ENCODE peak calls at places on chromosomes 3 and 15, in nine cellular contexts. B, X, H, J, N, G, A, U and V are unnamed samples. For H3K36me3 and H3K4me1, the result is how much of the 10 kb centered on the place peaks cover.

GRCh38 chr3:55897573-55898224 is 410.6 kb upstream of the WNT5A start:
- DNase-seq in X (peak), A (no peak), H (peak), B (no peak), G (peak), J (no peak), N (no peak), U (no peak), V (no peak)

GRCh38 chr3:152026033-152026556 is 152.7 kb downstream of the SUCNR1 start:
- DNase-seq in B (no peak), A (no peak), X (peak), U (no peak), N (no peak), H (peak), J (no peak), G (no peak), V (no peak)

GRCh38 chr3:117036259-117036799 is 326.8 kb downstream of the TUSC7 start:
- DNase-seq in H (peak), B (peak), J (peak), G (no peak), N (peak), A (no peak), X (no peak), U (no peak), V (no peak)

GRCh38 chr3:184262166-184262926 is 993 bp upstream of the CAMK2N2 start:
- DNase-seq in X (peak), H (no peak), A (no peak), N (no peak), B (no peak), J (no peak), G (no peak), U (no peak), V (no peak)

GRCh38 chr3:29976871-29977270 is 629.5 kb upstream of the TGFBR2 start:
- DNase-seq in A (no peak), J (no peak), G (no peak), N (no peak), H (no peak), X (no peak), B (no peak), U (no peak), V (no peak)

GRCh38 chr3:177150970-177151627 is 46.2 kb downstream of the TBL1XR1 start:
- DNase-seq in G (no peak), B (no peak), U (peak), X (no peak), N (no peak), A (no peak), H (peak), J (no peak), V (no peak)

GRCh38 chr3:136644200-136644599 is 108.0 kb downstream of the STAG1 start:
- DNase-seq in J (no peak), A (no peak), B (no peak), G (no peak), U (no peak), H (no peak), X (no peak), N (no peak), V (no peak)

GRCh38 chr3:41002104-41002503 is 197.2 kb upstream of the CTNNB1 start:
- DNase-seq in J (no peak), N (no peak), X (no peak), U (peak), G (no peak), B (no peak), A (no peak), H (no peak), V (no peak)

GRCh38 chr3:132605374-132605792 is 8.3 kb downstream of the ACKR4 start:
- DNase-seq in U (no peak), N (no peak), X (no peak), H (no peak), J (no peak), B (no peak), A (no peak), G (no peak), V (no peak)

GRCh38 chr3:70702132-70702531 is 389.7 kb upstream of the MDFIC2 start:
- DNase-seq in A (no peak), G (no peak), X (no peak), J (no peak), B (no peak), U (no peak), N (no peak), H (no peak), V (no peak)

GRCh38 chr15:60423540-60423939 is 25.8 kb upstream of the ANXA2 start:
- DNase-seq in X (peak), A (no peak), N (no peak), H (peak), B (no peak), G (peak), U (no peak), J (no peak), V (no peak)

GRCh38 chr15:79310612-79310984 is 314 bp upstream of the TMED3 start:
- DNase-seq in N (no peak), U (no peak), G (no peak), J (no peak), A (no peak), B (no peak), H (peak), X (no peak), V (no peak)

GRCh38 chr3:45807645-45808540 is 11.6 kb upstream of the SLC6A20 start:
- DNase-seq in A (no peak), U (no peak), G (no peak), X (no peak), H (no peak), B (no peak), N (no peak), J (no peak), V (no peak)

GRCh38 chr3:120429921-120430361 is 20.9 kb downstream of the FSTL1 start:
- DNase-seq in B (no peak), H (peak), U (no peak), J (no peak), A (no peak), G (no peak), X (no peak), N (no peak), V (no peak)

GRCh38 chr15:73891328-73891975 is 18.1 kb downstream of the TBC1D21 start:
- DNase-seq in A (no peak), B (no peak), X (no peak), G (no peak), H (no peak), J (no peak), N (no peak), U (no peak), V (no peak)

GRCh38 chr3:61445924-61446323 is 115.4 kb upstream of the PTPRG start:
- DNase-seq in J (no peak), X (no peak), A (no peak), N (no peak), B (no peak), G (no peak), H (no peak), U (no peak), V (no peak)

GRCh38 chr15:69996842-69997478 is 100.8 kb downstream of the TLE3 start:
- DNase-seq in U (no peak), G (no peak), X (peak), A (no peak), B (no peak), N (no peak), J (no peak), H (no peak), V (no peak)

GRCh38 chr3:11619946-11620652 is 23.6 kb downstream of the VGLL4 start:
- DNase-seq in G (no peak), U (no peak), N (no peak), B (no peak), X (no peak), J (no peak), A (no peak), H (no peak), V (no peak)

GRCh38 chr3:54067060-54067459 is 55.3 kb upstream of the CACNA2D3 start:
- DNase-seq in J (no peak), A (no peak), U (no peak), G (no peak), X (no peak), B (no peak), N (no peak), H (no peak), V (no peak)

GRCh38 chr3:130390079-130390478 is 44.6 kb downstream of the COL6A5 start:
- DNase-seq in N (no peak), J (no peak), B (no peak), X (no peak), A (no peak), H (no peak), G (no peak), U (no peak), V (no peak)

GRCh38 chr3:157502916-157503620 is at the start of gene VEPH1:
- DNase-seq in J (no peak), U (no peak), G (peak), B (no peak), N (no peak), H (peak), X (peak), A (no peak), V (no peak)

GRCh38 chr3:129211345-129211744 is 27.6 kb upstream of the CNBP start:
- DNase-seq in J (no peak), U (no peak), A (no peak), G (no peak), N (no peak), X (no peak), B (no peak), H (no peak), V (no peak)

GRCh38 chr3:129694228-129694627 is 87.8 kb upstream of the PLXND1 start:
- DNase-seq in X (peak), B (no peak), A (no peak), H (no peak), N (no peak), U (no peak), G (no peak), J (no peak), V (no peak)

GRCh38 chr3:130787422-130788068 is 40.9 kb upstream of the PIK3R4 start:
- DNase-seq in A (no peak), J (no peak), B (no peak), H (no peak), U (no peak), N (no peak), X (no peak), G (no peak), V (no peak)

GRCh38 chr15:40452296-40453090 is 11.7 kb downstream of the BAHD1 start:
- DNase-seq in A (no peak), B (no peak), X (no peak), U (no peak), N (no peak), G (no peak), J (no peak), H (no peak), V (no peak)

GRCh38 chr3:173473237-173473636 is 75.7 kb downstream of the NLGN1 start:
- DNase-seq in H (no peak), B (no peak), U (no peak), N (no peak), A (no peak), G (no peak), J (no peak), X (no peak), V (no peak)

GRCh38 chr3:8069471-8069870 is 432.2 kb upstream of the LMCD1 start:
- DNase-seq in A (no peak), G (no peak), J (no peak), X (no peak), H (no peak), N (no peak), U (no peak), B (no peak), V (no peak)

GRCh38 chr3:67015702-67016500 is 17.8 kb downstream of the KBTBD8 start:
- DNase-seq in H (no peak), N (no peak), G (no peak), U (no peak), A (no peak), X (no peak), J (no peak), B (no peak), V (no peak)

GRCh38 chr3:67018789-67019525 is 20.9 kb downstream of the KBTBD8 start:
- DNase-seq in B (no peak), A (no peak), U (no peak), H (no peak), X (no peak), N (no peak), J (no peak), G (no peak), V (no peak)

GRCh38 chr3:67016522-67017080 is 18.5 kb downstream of the KBTBD8 start:
- DNase-seq in H (no peak), A (no peak), N (no peak), B (no peak), U (no peak), J (no peak), X (no peak), G (no peak), V (no peak)

GRCh38 chr3:67017211-67017610 is 19.1 kb downstream of the KBTBD8 start:
- DNase-seq in N (no peak), J (no peak), A (no peak), X (peak), B (no peak), H (peak), G (no peak), U (no peak), V (no peak)

GRCh38 chr3:67018105-67018788 is 20.1 kb downstream of the KBTBD8 start:
- DNase-seq in J (peak), H (peak), B (no peak), U (no peak), G (no peak), X (no peak), A (peak), N (no peak), V (no peak)
- H3K4me3 ChIP-seq in J (no peak), H (no peak), B (no peak), U (no peak), G (no peak), X (no peak), A (no peak), N (no peak), V (no peak)

GRCh38 chr3:123622766-123623165 is 37.9 kb upstream of the HACD2 start:
- DNase-seq in X (no peak), N (no peak), J (no peak), G (no peak), B (no peak), U (no peak), A (no peak), H (no peak), V (no peak)

GRCh38 chr3:123621510-123622189 is 36.8 kb upstream of the HACD2 start:
- DNase-seq in G (no peak), H (no peak), X (peak), B (no peak), U (no peak), A (no peak), J (no peak), N (no peak), V (no peak)

GRCh38 chr3:123623346-123623880 is 38.6 kb upstream of the HACD2 start:
- DNase-seq in X (no peak), B (no peak), H (no peak), U (no peak), A (no peak), G (no peak), N (no peak), J (no peak), V (no peak)

GRCh38 chr3:123626881-123627280 is 42.0 kb upstream of the HACD2 start:
- DNase-seq in X (no peak), G (no peak), B (no peak), A (no peak), H (no peak), J (no peak), N (no peak), U (no peak), V (no peak)

DNA sequence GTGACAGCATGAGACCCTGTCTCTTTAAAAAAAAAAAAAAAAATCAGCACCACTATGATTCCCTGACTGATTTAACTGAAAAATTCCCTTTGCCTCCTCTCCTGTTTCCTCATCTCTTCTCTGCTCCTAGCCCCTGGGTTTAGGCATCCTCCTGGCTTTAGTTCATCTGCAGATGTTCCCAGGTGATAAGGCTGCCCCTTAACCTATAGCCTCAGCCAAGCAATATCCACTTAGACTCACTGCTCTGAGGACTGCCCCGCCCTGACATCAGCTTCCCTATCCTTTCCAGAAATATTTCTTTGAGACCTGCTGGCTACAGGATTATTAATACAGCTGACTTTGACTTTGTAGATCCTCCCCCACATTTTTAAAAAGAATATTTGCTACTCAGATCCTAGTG is 39.4 kb upstream of the HACD2 start:
- DNase-seq in J (no peak), A (no peak), G (no peak), B (no peak), N (no peak), X (no peak), U (no peak), H (no peak), V (no peak)
- H3K36me3 ChIP-seq in J (under half), A (under half), G (under half), B (under half), N (under half), X (under half), U (under half), H (under half), V (under half)

GRCh38 chr3:172102123-172102882 is 62.9 kb downstream of the FNDC3B start:
- DNase-seq in G (no peak), B (no peak), J (no peak), A (no peak), N (no peak), U (peak), X (no peak), H (no peak), V (no peak)

GRCh38 chr3:172103724-172104123 is 64.3 kb downstream of the FNDC3B start:
- DNase-seq in J (no peak), A (no peak), X (no peak), G (no peak), N (no peak), U (no peak), B (no peak), H (no peak), V (no peak)

GRCh38 chr3:172104471-172105072 is 65.2 kb downstream of the FNDC3B start:
- DNase-seq in N (no peak), H (no peak), G (peak), J (no peak), A (no peak), U (peak), B (no peak), X (no peak), V (peak)

GRCh38 chr3:172101107-172101506 is 61.7 kb downstream of the FNDC3B start:
- DNase-seq in X (peak), A (no peak), H (no peak), G (no peak), J (no peak), B (no peak), U (peak), N (no peak), V (no peak)

DNA sequence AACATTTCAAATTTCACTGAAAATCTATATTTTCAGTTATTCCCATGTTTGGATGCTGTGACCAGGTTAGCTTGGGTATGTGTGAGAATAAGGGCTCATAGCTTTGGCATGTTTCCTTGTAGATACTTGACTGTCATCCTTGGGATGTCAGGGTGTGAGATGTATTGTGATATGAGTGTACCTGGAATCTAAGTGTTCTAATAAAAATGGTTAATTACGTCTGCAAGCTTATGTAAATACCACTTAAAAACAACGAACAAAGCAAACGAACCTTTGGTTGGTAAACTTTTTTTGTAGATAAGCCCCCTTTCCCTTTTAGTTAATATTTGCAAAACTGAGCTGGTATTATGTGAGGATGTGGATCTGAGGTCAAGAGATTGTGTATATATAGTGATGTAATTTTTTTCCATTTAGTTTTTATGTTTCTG is 63.5 kb downstream of the FNDC3B start:
- DNase-seq in N (no peak), B (no peak), A (no peak), U (no peak), G (no peak), X (no peak), H (no peak), J (no peak), V (no peak)
- H3K4me1 ChIP-seq in N (under half), B (under half), A (under half), U (under half), G (under half), X (half or more), H (under half), J (under half), V (under half)

GRCh38 chr15:99324082-99324620 is 72.9 kb downstream of the LRRC28 start:
- DNase-seq in X (no peak), A (no peak), B (no peak), U (no peak), G (no peak), N (no peak), H (peak), J (peak), V (no peak)
- H3K4me3 ChIP-seq in X (no peak), A (no peak), B (no peak), U (no peak), G (no peak), N (no peak), H (no peak), J (no peak), V (no peak)

GRCh38 chr15:84789762-84790161 is 27.4 kb upstream of the ALPK3 start:
- DNase-seq in N (no peak), A (no peak), H (no peak), G (no peak), U (no peak), J (no peak), B (no peak), X (no peak), V (no peak)
- H3K36me3 ChIP-seq in N (under half), A (half or more), H (under half), G (under half), U (under half), J (under half), B (under half), X (under half), V (under half)